ENCODE peak calls at places on chromosomes 3 and 15, in four cellular contexts. E, T, B and D are unnamed samples.

GRCh38 chr3:152307829-152308474 is 39.2 kb downstream of the MBNL1 start:
- DNase-seq in E (no peak), T (no peak), B (no peak), D (no peak)

GRCh38 chr3:187021748-187022402 is 91.5 kb downstream of the ST6GAL1 start:
- DNase-seq in B (no peak), E (no peak), T (no peak), D (peak)

GRCh38 chr3:147620906-147621305 is 211.7 kb downstream of the ZIC1 start:
- DNase-seq in E (no peak), T (peak), B (no peak), D (no peak)

GRCh38 chr15:29887719-29888118 is 65.5 kb upstream of the TJP1 start:
- DNase-seq in E (no peak), B (no peak), T (no peak), D (no peak)

GRCh38 chr15:26460165-26460564 is 312.7 kb downstream of the GABRB3 start:
- DNase-seq in B (no peak), T (no peak), E (no peak), D (no peak)

GRCh38 chr3:124951511-124952390 is 17.2 kb upstream of the MUC13 start:
- DNase-seq in B (no peak), E (no peak), T (peak), D (no peak)

GRCh38 chr15:25410649-25411048 is 28.2 kb downstream of the UBE3A start:
- DNase-seq in B (no peak), E (no peak), T (no peak), D (no peak)

GRCh38 chr3:49498655-49499054 is 28.6 kb downstream of the DAG1 start:
- DNase-seq in E (no peak), B (no peak), T (no peak), D (no peak)

GRCh38 chr3:15331606-15332404 is 581 bp downstream of the SH3BP5 start:
- DNase-seq in B (no peak), E (no peak), T (no peak), D (peak)

GRCh38 chr3:60582285-60582684 is 669.0 kb downstream of the FHIT start:
- DNase-seq in E (no peak), B (no peak), T (no peak), D (no peak)

GRCh38 chr3:184117649-184118048 is 17.5 kb upstream of the EIF2B5 start:
- DNase-seq in E (no peak), B (no peak), T (no peak), D (no peak)
- TF ChIP-seq CTCF in E (no peak), B (no peak), T (no peak), D (no peak)

DNA sequence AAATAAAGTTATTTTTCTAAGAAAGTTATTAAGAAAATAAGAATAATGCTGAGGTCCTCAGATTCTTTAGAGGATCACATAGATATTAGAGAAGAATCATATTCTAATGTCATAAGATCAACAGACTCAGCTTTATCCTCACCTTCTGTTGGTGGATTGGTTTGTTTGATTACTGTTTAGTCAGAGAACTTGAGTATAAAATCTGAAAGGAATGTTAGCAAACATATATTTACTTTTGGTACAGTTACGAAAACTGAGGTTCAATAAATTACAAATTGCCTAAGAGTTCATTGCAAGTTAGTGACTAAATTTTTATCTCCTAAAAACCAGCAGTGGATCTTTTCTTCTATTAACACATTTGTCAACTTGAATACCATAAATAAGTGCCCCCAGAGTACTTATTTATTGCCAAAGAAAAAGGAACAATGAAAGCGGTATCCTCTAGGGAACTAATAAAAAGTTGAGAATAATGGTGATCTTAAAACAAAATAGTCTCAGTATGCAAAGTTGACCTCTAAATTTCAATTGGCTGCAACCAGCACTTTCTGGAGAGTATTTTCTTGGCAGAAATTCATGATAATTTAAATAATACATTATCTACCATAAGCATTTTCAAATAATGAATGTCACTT is 296.7 kb downstream of the OTOL1 start:
- DNase-seq in T (no peak), E (no peak), B (no peak), D (no peak)
- TF ChIP-seq CTCF in T (no peak), E (no peak), B (no peak), D (no peak)

GRCh38 chr15:42650208-42651066 is 75.0 kb downstream of the STARD9 start:
- DNase-seq in B (peak), E (peak), T (peak), D (peak)
- TF ChIP-seq CTCF in B (peak), E (peak), T (peak), D (peak)

DNA sequence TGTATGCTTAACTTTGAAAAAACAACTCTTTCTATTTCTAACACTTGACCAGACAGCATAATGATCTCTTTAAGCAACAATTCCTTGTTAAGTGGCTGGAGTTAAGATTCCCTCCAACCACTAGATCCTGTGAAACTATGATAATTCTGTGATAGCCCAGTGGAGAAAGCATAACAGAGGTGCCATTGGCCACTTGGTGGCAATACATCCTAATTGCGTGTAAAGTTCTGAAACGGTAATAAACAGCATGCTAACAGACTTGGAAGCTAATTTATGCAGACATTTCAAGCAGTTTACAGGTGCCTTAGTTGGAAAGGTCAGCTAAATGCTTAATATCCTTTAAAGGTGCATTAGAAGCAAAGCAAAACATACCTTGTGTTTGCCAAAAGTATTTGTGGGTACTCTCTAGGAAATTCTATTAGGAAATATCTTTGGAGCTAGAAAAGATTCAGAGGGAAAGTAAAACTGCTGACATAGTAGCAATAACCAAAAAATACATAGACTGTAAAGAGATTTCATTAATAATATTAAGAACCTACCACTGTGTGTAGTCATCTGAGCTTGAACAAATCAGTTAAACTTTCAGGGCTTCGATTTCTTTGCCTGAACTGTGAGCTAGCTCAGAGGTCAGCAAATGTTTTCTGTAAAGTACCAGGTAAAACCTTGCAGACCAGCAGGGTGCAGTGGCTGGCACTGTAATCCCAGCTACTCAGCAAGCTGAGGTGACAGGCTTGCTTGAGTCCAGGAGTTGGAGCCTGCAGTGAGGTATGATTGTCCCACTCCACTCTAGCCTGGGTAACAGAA is 19.0 kb upstream of the CSTA start:
- DNase-seq in B (no peak), T (no peak), E (no peak), D (no peak)
- TF ChIP-seq CTCF in B (no peak), T (no peak), E (no peak), D (no peak)

GRCh38 chr15:34330279-34330678 is 7.3 kb downstream of the SLC12A6 start:
- DNase-seq in E (no peak), T (no peak), B (no peak), D (no peak)

GRCh38 chr15:34325368-34325767 is 12.2 kb downstream of the SLC12A6 start:
- DNase-seq in T (no peak), B (no peak), E (no peak), D (no peak)

GRCh38 chr15:34327906-34328305 is 9.7 kb downstream of the SLC12A6 start:
- DNase-seq in T (no peak), B (no peak), E (no peak), D (no peak)

GRCh38 chr15:34331809-34332208 is 5.8 kb downstream of the SLC12A6 start:
- DNase-seq in T (no peak), B (no peak), E (no peak), D (no peak)

GRCh38 chr15:34329006-34329405 is 8.6 kb downstream of the SLC12A6 start:
- DNase-seq in T (no peak), B (no peak), E (no peak), D (no peak)
- TF ChIP-seq CTCF in T (no peak), B (no peak), E (no peak), D (no peak)

GRCh38 chr3:98798820-98799219 is 35.7 kb downstream of the ST3GAL6 start:
- DNase-seq in B (no peak), T (no peak), E (no peak), D (no peak)
- TF ChIP-seq CTCF in B (no peak), T (no peak), E (no peak), D (no peak)

GRCh38 chr15:63913786-63914185 is 80.0 kb upstream of the HERC1 start:
- DNase-seq in T (no peak), E (no peak), B (no peak), D (no peak)

GRCh38 chr15:63918317-63918672 is 84.5 kb upstream of the HERC1 start:
- DNase-seq in B (no peak), E (no peak), T (no peak), D (no peak)

GRCh38 chr15:63917588-63918316 is 84.0 kb upstream of the HERC1 start:
- DNase-seq in T (no peak), B (no peak), E (no peak), D (no peak)

GRCh38 chr15:63915209-63915887 is 81.6 kb upstream of the HERC1 start:
- DNase-seq in E (no peak), B (no peak), T (no peak), D (no peak)

GRCh38 chr15:63915888-63916731 is 82.4 kb upstream of the HERC1 start:
- DNase-seq in B (no peak), T (no peak), E (no peak), D (no peak)
- TF ChIP-seq CTCF in B (no peak), T (peak), E (no peak), D (peak)

DNA sequence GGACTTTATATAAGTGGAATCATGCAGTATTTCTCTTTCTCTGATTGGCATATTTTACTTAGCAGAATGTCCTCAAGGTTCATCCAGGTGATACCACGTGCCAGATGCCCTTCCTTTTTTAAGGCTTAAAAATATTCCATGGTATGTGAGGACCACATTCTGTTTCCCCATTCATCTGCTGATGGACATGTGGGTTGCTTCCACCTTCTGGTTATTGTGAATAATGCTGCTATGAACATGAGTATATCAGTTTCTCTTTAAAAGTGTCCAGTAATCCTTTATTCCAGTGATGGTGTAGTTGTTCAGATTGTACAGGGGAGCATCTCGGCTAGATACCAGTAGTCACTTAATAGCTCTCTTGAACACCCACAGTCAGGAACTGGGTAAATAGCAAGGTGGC is 50.4 kb upstream of the ATG7 start:
- DNase-seq in B (no peak), T (no peak), E (no peak), D (no peak)
- TF ChIP-seq CTCF in B (no peak), T (peak), E (no peak), D (no peak)

GRCh38 chr15:56245871-56246814 is 2.5 kb upstream of the RFX7 start:
- DNase-seq in T (no peak), E (peak), B (peak), D (peak)

GRCh38 chr15:56249080-56249479 is 5.4 kb upstream of the RFX7 start:
- DNase-seq in T (no peak), E (no peak), B (no peak), D (no peak)

GRCh38 chr15:56248276-56248675 is 4.6 kb upstream of the RFX7 start:
- DNase-seq in E (no peak), T (no peak), B (no peak), D (no peak)

GRCh38 chr15:56244811-56245576 is 1.3 kb upstream of the RFX7 start:
- DNase-seq in T (no peak), B (no peak), E (no peak), D (no peak)

DNA sequence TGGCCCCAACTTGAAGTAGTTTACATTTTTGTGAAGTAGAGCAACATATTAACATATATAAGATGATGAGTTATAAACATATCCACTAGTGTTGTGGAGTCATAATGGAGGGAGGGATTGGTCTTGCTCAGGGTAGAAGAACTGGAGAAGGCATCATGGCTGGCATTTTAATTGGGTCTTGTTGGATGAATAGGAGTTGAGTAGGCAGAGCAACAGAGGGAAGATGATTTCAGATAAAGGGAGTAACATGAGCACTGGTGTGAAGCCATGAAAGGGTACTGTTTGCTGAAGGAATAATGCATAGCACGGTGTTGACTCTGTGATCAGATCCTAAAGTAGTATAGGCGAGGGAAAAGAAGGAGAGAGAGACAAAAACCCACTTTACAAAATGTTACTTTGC is 3.6 kb upstream of the RFX7 start:
- DNase-seq in T (no peak), E (no peak), B (no peak), D (no peak)
- TF ChIP-seq CTCF in T (no peak), E (no peak), B (no peak), D (no peak)

GRCh38 chr15:78282324-78282723 is 17.1 kb downstream of the SKIC8 start:
- DNase-seq in T (no peak), E (no peak), B (no peak), D (no peak)

GRCh38 chr15:78290222-78290621 is 9.2 kb downstream of the SKIC8 start:
- DNase-seq in E (no peak), T (no peak), B (no peak), D (no peak)

GRCh38 chr15:78280289-78281072 is 16.1 kb downstream of the DNAJA4 start:
- DNase-seq in E (no peak), B (no peak), T (no peak), D (no peak)

GRCh38 chr15:78284758-78285157 is 14.7 kb downstream of the SKIC8 start:
- DNase-seq in B (no peak), E (no peak), T (no peak), D (no peak)
- TF ChIP-seq CTCF in B (no peak), E (no peak), T (peak), D (no peak)